ENCODE peak calls at places on chromosomes 2 and 18, in eight cellular contexts. F, G, V, U, S, I, B and Y are unnamed samples.

GRCh38 chr2:38665854-38666577 is at the start of gene GALM:
- DNase-seq in F (peak), G (peak), V (peak), U (peak), S (peak), I (peak), B (peak), Y (peak)

GRCh38 chr18:11849845-11850747 is 1.1 kb upstream of the CHMP1B start:
- DNase-seq in F (peak), G (peak), V (peak), U (no peak), S (peak), I (peak), B (peak), Y (peak)

GRCh38 chr2:206728277-206729199 is 10.3 kb upstream of the DYTN start:
- DNase-seq in F (no peak), G (no peak), V (peak), U (no peak), S (no peak), I (no peak), B (no peak), Y (peak)

GRCh38 chr18:9022397-9023170 is 79.9 kb upstream of the NDUFV2 start:
- DNase-seq in F (peak), G (no peak), V (no peak), U (no peak), S (no peak), I (no peak), B (no peak), Y (no peak)

GRCh38 chr2:170425291-170425751 is 247.4 kb downstream of the MYO3B start:
- DNase-seq in F (no peak), G (no peak), V (peak), U (no peak), S (no peak), I (no peak), B (no peak), Y (peak)

GRCh38 chr2:169038338-169038757 is 7.2 kb upstream of the ABCB11 start:
- DNase-seq in F (no peak), G (peak), V (peak), U (no peak), S (no peak), I (no peak), B (peak), Y (no peak)

GRCh38 chr18:77006305-77007175 is 126.0 kb downstream of the MBP start:
- DNase-seq in F (no peak), G (no peak), V (no peak), U (no peak), S (no peak), I (no peak), B (no peak), Y (no peak)

GRCh38 chr2:68336192-68336591 is 16.4 kb upstream of the CNRIP1 start:
- DNase-seq in F (peak), G (no peak), V (peak), U (no peak), S (no peak), I (no peak), B (no peak), Y (peak)

GRCh38 chr2:200305797-200306718 is at the start of gene SPATS2L:
- DNase-seq in F (peak), G (peak), V (peak), U (peak), S (peak), I (peak), B (peak), Y (peak)

GRCh38 chr2:110868971-110869370 is 136.6 kb downstream of the ACOXL start:
- DNase-seq in F (no peak), G (no peak), V (peak), U (no peak), S (no peak), I (no peak), B (no peak), Y (no peak)

GRCh38 chr2:129698593-129698992 is 280.9 kb upstream of the RAB6C start:
- DNase-seq in F (no peak), G (no peak), V (no peak), U (no peak), S (no peak), I (no peak), B (no peak), Y (no peak)

GRCh38 chr2:6911721-6912120 is 5.5 kb upstream of the RNF144A start:
- DNase-seq in F (no peak), G (no peak), V (no peak), U (no peak), S (no peak), I (no peak), B (no peak), Y (no peak)

GRCh38 chr18:39305756-39306155 is 1740.2 kb upstream of the CELF4 start:
- DNase-seq in F (peak), G (no peak), V (no peak), U (no peak), S (no peak), I (no peak), B (no peak), Y (no peak)

GRCh38 chr2:210028178-210028577 is 25.7 kb downstream of the RPE start:
- DNase-seq in F (no peak), G (no peak), V (no peak), U (no peak), S (no peak), I (no peak), B (no peak), Y (no peak)

GRCh38 chr2:46385786-46386577 is 88.8 kb downstream of the EPAS1 start:
- DNase-seq in F (no peak), G (no peak), V (no peak), U (no peak), S (no peak), I (no peak), B (no peak), Y (peak)

GRCh38 chr2:28753043-28753683 is 1.5 kb downstream of the PPP1CB start:
- DNase-seq in F (peak), G (peak), V (peak), U (no peak), S (peak), I (peak), B (peak), Y (peak)

GRCh38 chr2:121303531-121304263 is 18.7 kb upstream of the TFCP2L1 start:
- DNase-seq in F (no peak), G (no peak), V (no peak), U (no peak), S (no peak), I (no peak), B (no peak), Y (no peak)

GRCh38 chr2:26607698-26608097 is 33.5 kb downstream of the CIB4 start:
- DNase-seq in F (no peak), G (no peak), V (no peak), U (no peak), S (no peak), I (no peak), B (no peak), Y (no peak)

GRCh38 chr18:77086656-77087390 is 45.8 kb downstream of the MBP start:
- DNase-seq in F (peak), G (no peak), V (no peak), U (no peak), S (no peak), I (no peak), B (no peak), Y (no peak)

GRCh38 chr18:424071-424868 is 76.2 kb downstream of the COLEC12 start:
- DNase-seq in F (peak), G (no peak), V (peak), U (no peak), S (no peak), I (no peak), B (no peak), Y (no peak)

GRCh38 chr18:11857177-11857887 is 6.1 kb downstream of the CHMP1B start:
- DNase-seq in F (peak), G (peak), V (peak), U (peak), S (no peak), I (peak), B (peak), Y (peak)

GRCh38 chr18:49959176-49959575 is 145.8 kb upstream of the ACAA2 start:
- DNase-seq in F (no peak), G (peak), V (no peak), U (no peak), S (no peak), I (no peak), B (no peak), Y (no peak)

GRCh38 chr2:29310665-29311348 is 195.6 kb downstream of the CLIP4 start:
- DNase-seq in F (no peak), G (no peak), V (no peak), U (no peak), S (no peak), I (no peak), B (no peak), Y (no peak)

GRCh38 chr2:2229898-2230817 is 100.9 kb downstream of the MYT1L start:
- DNase-seq in F (no peak), G (peak), V (no peak), U (no peak), S (no peak), I (no peak), B (no peak), Y (no peak)

GRCh38 chr18:2979871-2980606 is 32.9 kb downstream of the LPIN2 start:
- DNase-seq in F (peak), G (no peak), V (no peak), U (no peak), S (no peak), I (no peak), B (no peak), Y (no peak)

GRCh38 chr2:75102011-75102410 is 97.3 kb downstream of the TACR1 start:
- DNase-seq in F (no peak), G (no peak), V (peak), U (no peak), S (no peak), I (no peak), B (no peak), Y (no peak)

GRCh38 chr2:75100691-75101236 is 98.6 kb downstream of the TACR1 start:
- DNase-seq in F (no peak), G (no peak), V (peak), U (no peak), S (no peak), I (no peak), B (no peak), Y (no peak)

GRCh38 chr2:75098856-75099255 is 100.5 kb downstream of the TACR1 start:
- DNase-seq in F (peak), G (peak), V (peak), U (peak), S (no peak), I (no peak), B (peak), Y (peak)

GRCh38 chr2:75100011-75100680 is 99.2 kb downstream of the TACR1 start:
- DNase-seq in F (no peak), G (no peak), V (peak), U (no peak), S (no peak), I (peak), B (no peak), Y (peak)

DNA sequence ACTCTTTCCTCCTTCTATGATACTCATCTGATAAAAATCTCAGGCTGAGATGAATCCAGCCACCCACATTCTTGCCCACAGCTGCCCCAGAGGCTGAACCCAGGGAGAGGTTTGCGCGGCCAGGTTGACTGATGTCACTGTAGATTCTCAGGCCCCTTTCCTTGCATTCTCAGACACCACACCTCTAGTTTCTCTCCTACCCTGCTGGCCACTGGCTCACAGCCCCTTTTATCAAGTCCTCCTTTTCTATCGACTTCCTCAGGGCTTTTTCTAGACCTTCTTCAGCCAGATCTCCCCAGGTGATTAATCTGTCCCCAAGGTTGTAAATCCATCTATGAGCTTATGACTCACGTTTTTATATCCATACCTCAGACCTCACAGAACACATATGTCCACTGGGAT is 99.8 kb downstream of the TACR1 start:
- DNase-seq in F (no peak), G (no peak), V (peak), U (no peak), S (no peak), I (no peak), B (no peak), Y (no peak)
- H3K4me2 ChIP-seq in F (no peak), G (no peak), V (no peak), U (no peak), S (no peak), I (no peak), B (no peak), Y (no peak)

GRCh38 chr18:31134988-31135529 is 27.6 kb downstream of the DSC1 start:
- DNase-seq in F (no peak), G (no peak), V (no peak), U (no peak), S (no peak), I (no peak), B (no peak), Y (no peak)

GRCh38 chr18:31143025-31143424 is 19.6 kb downstream of the DSC1 start:
- DNase-seq in F (no peak), G (no peak), V (no peak), U (no peak), S (no peak), I (no peak), B (no peak), Y (no peak)

DNA sequence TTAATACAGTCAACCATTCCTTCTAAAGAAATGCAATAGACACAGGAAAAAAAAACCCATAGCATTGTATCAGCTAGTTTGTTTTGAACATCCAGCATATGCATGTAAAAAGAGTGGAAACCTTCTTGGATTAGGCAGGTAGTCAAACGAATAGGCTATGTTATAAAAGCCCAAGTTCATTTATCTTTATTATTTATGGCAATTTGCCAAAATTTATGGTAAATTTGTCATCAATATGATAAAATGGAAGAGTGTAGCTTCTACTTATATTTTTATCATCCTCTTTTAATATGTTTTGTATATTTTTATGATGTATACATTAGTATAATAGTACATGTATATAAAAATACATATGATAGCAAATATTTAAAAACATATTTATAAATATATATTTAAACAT is 23.9 kb downstream of the DSC1 start:
- DNase-seq in F (no peak), G (no peak), V (no peak), U (no peak), S (no peak), I (no peak), B (no peak), Y (no peak)
- H3K4me2 ChIP-seq in F (no peak), G (no peak), V (no peak), U (no peak), S (no peak), I (no peak), B (no peak), Y (no peak)

GRCh38 chr2:146235158-146235557 is 1609.7 kb upstream of the ACVR2A start:
- DNase-seq in F (no peak), G (no peak), V (no peak), U (no peak), S (no peak), I (no peak), B (no peak), Y (no peak)

GRCh38 chr2:146227395-146228393 is 1617.1 kb upstream of the ACVR2A start:
- DNase-seq in F (no peak), G (no peak), V (no peak), U (no peak), S (no peak), I (no peak), B (no peak), Y (no peak)

GRCh38 chr2:146226077-146226476 is 1618.8 kb upstream of the ACVR2A start:
- DNase-seq in F (no peak), G (no peak), V (no peak), U (no peak), S (no peak), I (no peak), B (no peak), Y (no peak)

GRCh38 chr2:146228659-146229058 is 1616.2 kb upstream of the ACVR2A start:
- DNase-seq in F (no peak), G (no peak), V (peak), U (no peak), S (no peak), I (no peak), B (no peak), Y (no peak)

DNA sequence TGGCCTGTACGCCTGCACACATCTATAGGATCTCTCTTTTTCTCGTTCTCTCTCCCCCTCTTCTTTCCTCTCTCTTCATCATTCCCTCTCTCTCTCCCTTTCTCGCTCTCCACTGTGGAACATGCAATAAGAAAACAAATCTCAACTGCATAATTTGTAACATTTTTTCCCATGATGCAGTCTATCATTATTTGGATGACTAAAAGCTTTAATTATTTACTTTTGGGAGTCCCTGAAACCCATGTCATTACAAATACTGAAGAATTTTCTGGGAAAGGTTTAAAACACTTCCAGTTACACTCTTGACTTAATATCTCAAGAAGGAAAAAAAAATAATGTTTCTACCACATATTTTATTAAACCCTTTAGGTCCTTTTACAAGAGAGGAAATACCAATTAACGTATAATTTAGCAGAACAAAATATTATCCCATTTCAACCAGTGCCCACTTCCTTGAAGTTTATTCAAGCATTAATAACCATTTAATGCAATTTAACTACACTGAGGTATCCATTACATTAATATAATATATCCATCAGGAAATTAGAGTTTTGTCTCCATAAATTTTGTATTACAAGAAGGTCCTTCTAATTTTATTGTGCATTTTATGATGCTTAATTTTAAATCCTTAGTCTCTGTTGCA is 1615.2 kb upstream of the ACVR2A start:
- DNase-seq in F (no peak), G (no peak), V (peak), U (no peak), S (no peak), I (no peak), B (no peak), Y (peak)
- H3K4me2 ChIP-seq in F (no peak), G (no peak), V (no peak), U (no peak), S (no peak), I (no peak), B (no peak), Y (peak)

GRCh38 chr2:8236391-8236790 is 445.5 kb upstream of the ID2 start:
- DNase-seq in F (no peak), G (no peak), V (no peak), U (no peak), S (no peak), I (no peak), B (no peak), Y (no peak)
- H3K4me2 ChIP-seq in F (no peak), G (no peak), V (no peak), U (no peak), S (no peak), I (no peak), B (no peak), Y (no peak)

GRCh38 chr2:149420053-149420963 is 89.9 kb downstream of the LYPD6 start:
- DNase-seq in F (no peak), G (no peak), V (no peak), U (no peak), S (no peak), I (no peak), B (no peak), Y (no peak)
- H3K4me2 ChIP-seq in F (no peak), G (no peak), V (no peak), U (no peak), S (no peak), I (no peak), B (no peak), Y (no peak)

GRCh38 chr2:3257842-3258241 is 119.8 kb downstream of the EIPR1 start:
- DNase-seq in F (no peak), G (no peak), V (no peak), U (no peak), S (no peak), I (no peak), B (no peak), Y (no peak)
- H3K4me2 ChIP-seq in F (no peak), G (no peak), V (no peak), U (no peak), S (no peak), I (no peak), B (no peak), Y (no peak)

GRCh38 chr2:178142274-178143065 is 30.2 kb downstream of the RBM45 start:
- DNase-seq in F (no peak), G (no peak), V (no peak), U (no peak), S (no peak), I (no peak), B (no peak), Y (no peak)
- H3K4me2 ChIP-seq in F (no peak), G (no peak), V (no peak), U (no peak), S (no peak), I (no peak), B (no peak), Y (no peak)

GRCh38 chr2:176188218-176188968 is at the start of gene HOXD1:
- DNase-seq in F (peak), G (peak), V (peak), U (no peak), S (peak), I (no peak), B (peak), Y (no peak)

GRCh38 chr2:176188969-176189665 is 649 bp downstream of the HOXD1 start:
- DNase-seq in F (peak), G (peak), V (no peak), U (no peak), S (no peak), I (no peak), B (no peak), Y (no peak)

GRCh38 chr2:176187306-176188217 is 906 bp upstream of the HOXD1 start:
- DNase-seq in F (peak), G (no peak), V (no peak), U (no peak), S (peak), I (no peak), B (no peak), Y (no peak)

GRCh38 chr2:176192351-176192750 is 3.9 kb downstream of the HOXD1 start:
- DNase-seq in F (peak), G (peak), V (no peak), U (no peak), S (no peak), I (no peak), B (no peak), Y (no peak)

DNA sequence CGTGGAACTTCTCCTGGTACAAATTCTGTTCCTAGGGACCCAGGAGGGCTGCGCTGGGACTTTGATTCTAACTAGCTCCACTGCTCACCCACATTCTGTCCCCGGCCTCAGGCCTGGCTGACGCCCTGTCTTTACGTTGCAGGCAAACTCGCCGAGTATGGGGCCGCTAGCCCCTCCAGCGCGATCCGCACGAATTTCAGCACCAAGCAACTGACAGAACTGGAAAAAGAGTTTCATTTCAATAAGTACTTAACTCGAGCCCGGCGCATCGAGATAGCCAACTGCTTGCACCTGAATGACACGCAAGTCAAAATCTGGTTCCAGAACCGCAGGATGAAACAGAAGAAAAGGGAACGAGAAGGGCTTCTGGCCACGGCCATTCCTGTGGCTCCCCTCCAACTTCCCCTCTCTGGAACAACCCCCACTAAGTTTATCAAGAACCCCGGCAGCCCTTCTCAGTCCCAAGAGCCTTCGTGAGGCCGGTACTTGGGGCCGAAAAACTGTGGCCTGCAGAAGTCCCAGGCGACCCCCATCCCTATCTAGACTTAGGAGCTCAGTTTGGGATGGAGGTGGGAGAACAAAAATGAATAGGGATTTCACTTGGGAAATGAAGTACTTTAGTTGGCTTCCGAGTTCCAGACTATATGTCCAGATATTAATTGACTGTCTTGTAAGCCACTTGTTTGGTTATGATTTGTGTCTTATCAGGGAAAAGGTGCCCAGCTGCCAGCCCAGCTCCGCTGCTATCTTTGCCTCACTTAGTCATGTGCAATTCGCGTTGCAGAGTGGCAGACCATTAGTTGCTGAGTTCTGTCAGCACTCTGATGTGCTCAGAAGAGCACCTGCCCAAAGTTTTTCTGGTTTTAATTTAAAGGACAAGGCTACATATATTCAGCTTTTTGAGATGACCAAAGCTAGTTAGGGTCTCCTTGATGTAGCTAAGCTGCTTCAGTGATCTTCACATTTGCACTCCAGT is 1.5 kb downstream of the HOXD1 start:
- DNase-seq in F (peak), G (no peak), V (no peak), U (no peak), S (no peak), I (no peak), B (no peak), Y (no peak)
- H3K4me2 ChIP-seq in F (peak), G (peak), V (no peak), U (no peak), S (no peak), I (no peak), B (no peak), Y (peak)

GRCh38 chr18:67864677-67865340 is 348.3 kb upstream of the DSEL start:
- DNase-seq in F (peak), G (no peak), V (peak), U (no peak), S (no peak), I (no peak), B (no peak), Y (peak)
- H3K4me2 ChIP-seq in F (no peak), G (no peak), V (no peak), U (no peak), S (no peak), I (no peak), B (no peak), Y (no peak)